ENCODE peak calls at places on chromosome 11, in seven cellular contexts. C, M, H, Q, Z, L and Y are unnamed samples.

GRCh38 chr11:122617926-122618325 is 37.6 kb upstream of the UBASH3B start:
- DNase-seq in L (no peak), H (no peak), M (no peak), Z (no peak), C (no peak), Q (no peak), Y (no peak)

GRCh38 chr11:131077340-131077739 is 161.1 kb upstream of the SNX19 start:
- DNase-seq in Z (no peak), L (no peak), C (no peak), Q (no peak), H (no peak), M (no peak), Y (no peak)

GRCh38 chr11:78268516-78269410 is 80.0 kb downstream of the USP35 start:
- DNase-seq in M (peak; percentile 25), C (peak; percentile 77), L (no peak), H (no peak), Z (no peak), Q (peak; percentile 64), Y (no peak)

GRCh38 chr11:89491141-89491690 is at the start of gene NOX4:
- DNase-seq in M (peak; percentile 43), Z (peak; percentile 58), C (peak; percentile 61), Q (peak; percentile 40), H (peak; percentile 28), L (no peak), Y (no peak)

GRCh38 chr11:57514538-57515331 is 767 bp downstream of the SLC43A1 start:
- DNase-seq in C (peak; percentile 42), Z (no peak), Q (peak; percentile 73), M (peak; percentile 39), H (no peak), L (peak; percentile 48), Y (no peak)

GRCh38 chr11:91707652-91708051 is 517.0 kb upstream of the FAT3 start:
- DNase-seq in Z (no peak), H (no peak), M (no peak), C (no peak), Q (no peak), L (no peak), Y (no peak)

GRCh38 chr11:111417011-111417765 is 38.1 kb upstream of the POU2AF1 start:
- DNase-seq in L (no peak), Z (no peak), C (no peak), Q (no peak), H (no peak), M (peak; percentile 7), Y (no peak)

GRCh38 chr11:6626971-6627761 is 7.9 kb upstream of the TPP1 start:
- DNase-seq in M (no peak), C (no peak), H (peak; percentile 69), L (no peak), Q (peak; percentile 8), Z (no peak), Y (no peak)

GRCh38 chr11:101880208-101880607 is 34.6 kb upstream of the CEP126 start:
- DNase-seq in Q (no peak), M (peak; percentile 82), C (peak; percentile 85), L (no peak), H (no peak), Z (peak; percentile 45), Y (peak; percentile 65)

GRCh38 chr11:66676279-66676919 is 1.3 kb downstream of the RBM4B start:
- DNase-seq in M (no peak), Q (no peak), Z (no peak), L (no peak), C (no peak), H (no peak), Y (no peak)

GRCh38 chr11:61766353-61766841 is 14.0 kb downstream of the MYRF start:
- DNase-seq in Z (no peak), Q (no peak), C (no peak), H (no peak), L (no peak), M (peak; percentile 56), Y (no peak)

GRCh38 chr11:94276943-94277342 is 27.4 kb upstream of the IZUMO1R start:
- DNase-seq in M (no peak), C (no peak), Q (no peak), H (no peak), L (no peak), Z (no peak), Y (no peak)

GRCh38 chr11:10298342-10298741 is 4.3 kb upstream of the SBF2 start:
- DNase-seq in M (peak; percentile 88), Z (peak; percentile 83), Q (no peak), H (no peak), L (no peak), C (peak; percentile 56), Y (peak; percentile 83)

GRCh38 chr11:132992838-132993680 is 539.2 kb downstream of the OPCML start:
- DNase-seq in Q (no peak), C (no peak), H (no peak), M (peak; percentile 4), Z (no peak), L (no peak), Y (peak; percentile 18)

GRCh38 chr11:71563401-71563800 is 2.0 kb upstream of the KRTAP5-10 start:
- DNase-seq in C (peak; percentile 48), Z (peak; percentile 57), M (peak; percentile 29), Q (no peak), H (peak; percentile 41), L (no peak), Y (no peak)

GRCh38 chr11:128512478-128513127 is 74.8 kb downstream of the ETS1 start:
- DNase-seq in M (no peak), Q (no peak), C (no peak), L (no peak), H (no peak), Z (no peak), Y (no peak)

GRCh38 chr11:125947419-125948277 is 1.8 kb downstream of the VSIG10L2 start:
- DNase-seq in L (no peak), Q (no peak), M (no peak), H (no peak), Z (no peak), C (no peak), Y (no peak)

GRCh38 chr11:67033661-67034166 is 10.8 kb downstream of the SYT12 start:
- DNase-seq in H (no peak), Q (no peak), M (peak; percentile 93), L (no peak), C (peak; percentile 88), Z (peak; percentile 93), Y (peak; percentile 95)

GRCh38 chr11:76147106-76147735 is 59.1 kb downstream of the WNT11 start:
- DNase-seq in Q (no peak), Z (no peak), M (no peak), H (no peak), L (no peak), C (no peak), Y (no peak)

GRCh38 chr11:36090351-36091245 is 146.7 kb downstream of the LDLRAD3 start:
- DNase-seq in H (no peak), Z (no peak), M (no peak), Q (no peak), L (no peak), C (no peak), Y (no peak)

GRCh38 chr11:122159173-122159701 is 43.2 kb upstream of the BLID start:
- DNase-seq in C (peak; percentile 79), Z (peak; percentile 48), L (no peak), H (peak; percentile 54), Q (peak; percentile 54), M (peak; percentile 84), Y (peak; percentile 74)

GRCh38 chr11:115220423-115220822 is 283.8 kb downstream of the CADM1 start:
- DNase-seq in M (no peak), C (no peak), Q (no peak), H (no peak), Z (no peak), L (peak; percentile 33), Y (no peak)
- H3K4me3 ChIP-seq in M (no peak overlapping the region), C (no peak overlapping the region), Q (no peak overlapping the region), H (no peak overlapping the region), Z (no peak overlapping the region), L (no peak overlapping the region), Y (no peak overlapping the region)

GRCh38 chr11:95678988-95679387 is 110.6 kb downstream of the FAM76B start:
- DNase-seq in L (no peak), C (no peak), Q (no peak), H (no peak), Z (no peak), M (no peak), Y (no peak)

GRCh38 chr11:95675585-95675984 is 114.0 kb downstream of the FAM76B start:
- DNase-seq in M (no peak), C (no peak), Z (no peak), L (no peak), Q (no peak), H (no peak), Y (no peak)

GRCh38 chr11:95674669-95675358 is 114.8 kb downstream of the FAM76B start:
- DNase-seq in C (no peak), M (no peak), L (no peak), Q (no peak), H (no peak), Z (no peak), Y (no peak)

GRCh38 chr11:95680169-95680929 is 109.2 kb downstream of the FAM76B start:
- DNase-seq in M (peak; percentile 91), H (no peak), L (peak; percentile 19), C (peak; percentile 87), Q (no peak), Z (peak; percentile 24), Y (peak; percentile 69)

DNA sequence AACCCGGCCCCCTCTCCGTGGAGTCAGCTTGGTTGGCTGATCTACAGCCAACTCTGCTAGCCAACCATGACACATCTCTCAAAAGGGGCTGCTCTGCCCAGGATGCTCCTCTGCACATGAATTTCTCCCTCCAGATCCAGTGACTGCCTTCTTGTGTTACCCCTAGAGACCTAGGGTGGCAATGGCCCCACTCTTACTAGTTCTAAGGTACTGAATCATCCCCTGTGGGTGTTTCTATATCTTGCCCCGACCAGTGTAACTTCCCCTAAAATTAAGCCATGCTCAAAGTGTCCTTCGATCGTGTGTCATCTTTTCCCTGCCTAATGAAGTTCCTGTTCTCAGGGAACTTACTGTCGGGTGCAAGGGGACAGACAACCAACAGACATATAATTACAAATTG is 113.3 kb downstream of the FAM76B start:
- DNase-seq in M (no peak), Z (no peak), C (no peak), Q (no peak), L (no peak), H (no peak), Y (no peak)
- H3K4me3 ChIP-seq in M (no peak overlapping the region), Z (no peak overlapping the region), C (no peak overlapping the region), Q (no peak overlapping the region), L (no peak overlapping the region), H (no peak overlapping the region), Y (no peak overlapping the region)

DNA sequence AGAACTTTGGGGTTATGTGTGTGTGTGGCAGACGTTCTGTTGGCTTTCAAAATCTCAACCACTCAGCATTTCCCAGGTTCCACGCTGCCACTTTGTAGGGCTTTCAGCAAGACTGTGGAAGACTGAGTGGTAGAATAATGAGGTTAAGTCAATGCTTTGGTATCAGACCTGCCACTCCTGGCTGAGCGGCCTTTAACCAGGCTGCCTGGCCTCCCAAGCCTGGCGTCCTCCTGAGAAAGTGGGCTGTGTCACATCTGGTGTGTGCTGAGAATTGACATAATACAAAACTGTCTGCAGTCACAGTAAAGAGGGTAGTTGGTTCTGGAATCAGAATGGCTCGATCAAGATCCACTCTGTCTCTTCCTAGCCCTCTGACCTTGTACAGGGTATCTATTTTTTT is 126.5 kb downstream of the DBX1 start:
- DNase-seq in L (no peak), Z (no peak), M (no peak), C (no peak), Q (no peak), H (no peak), Y (no peak)
- H3K4me3 ChIP-seq in L (no peak overlapping the region), Z (no peak overlapping the region), M (no peak overlapping the region), C (no peak overlapping the region), Q (no peak overlapping the region), H (no peak overlapping the region), Y (no peak overlapping the region)

DNA sequence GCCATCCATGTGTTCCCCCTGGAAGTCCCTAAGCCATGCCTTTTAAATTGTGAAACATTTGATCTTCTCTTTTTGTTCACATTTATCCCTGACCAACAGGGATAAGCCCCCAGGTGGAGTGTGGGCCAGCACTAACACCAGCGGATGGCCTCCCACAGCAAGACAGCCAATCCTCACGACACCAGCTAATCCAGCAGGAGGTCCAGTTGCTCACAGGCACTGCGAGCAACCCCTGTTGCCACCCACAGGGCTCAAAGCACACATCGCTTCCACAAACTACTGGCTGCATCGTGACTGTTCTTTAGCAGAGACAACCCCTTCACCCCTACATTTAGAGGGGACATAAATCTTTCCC is 2.0 kb downstream of the PCSK7 start:
- DNase-seq in L (no peak), Z (no peak), C (no peak), H (no peak), Q (no peak), M (no peak), Y (no peak)
- H3K4me3 ChIP-seq in L (no peak overlapping the region), Z (no peak overlapping the region), C (no peak overlapping the region), H (no peak overlapping the region), Q (no peak overlapping the region), M (no peak overlapping the region), Y (no peak overlapping the region)